ENCODE peak calls at places on chromosomes 4 and X, in six cellular contexts. M is erythroblast, T is ovary, R is A549, I is body of pancreas, Z is adrenal gland. F is an unnamed sample.

GRCh38 chrX:132638313-132638712 is 149.5 kb upstream of the MBNL3 start:
- DNase-seq in R (no peak), Z (no peak), T (no peak), M (no peak), I (no peak), F (no peak)

GRCh38 chr4:78609580-78609979 is 58.0 kb downstream of the ANXA3 start:
- DNase-seq in I (no peak), R (no peak), T (no peak), Z (no peak), M (no peak), F (no peak)

GRCh38 chrX:48492293-48492910 is 16.4 kb upstream of the PORCN start:
- DNase-seq in M (no peak), I (no peak), R (no peak), T (no peak), Z (no peak), F (no peak)

GRCh38 chr4:6957148-6957520 is 47.5 kb downstream of the TBC1D14 start:
- DNase-seq in I (no peak), M (no peak), Z (peak; percentile 16), R (no peak), T (no peak), F (no peak)

GRCh38 chrX:153646620-153647373 is at the start of gene DUSP9:
- DNase-seq in R (peak; percentile 43), Z (no peak), I (peak; percentile 28), M (no peak), T (peak; percentile 44), F (no peak)

GRCh38 chr4:181150173-181150572 is 1093.0 kb upstream of the TENM3 start:
- DNase-seq in Z (no peak), R (no peak), M (no peak), T (no peak), I (no peak), F (no peak)

GRCh38 chrX:47170861-47171692 is 22.6 kb upstream of the UBA1 start:
- DNase-seq in I (no peak), M (no peak), R (no peak), T (no peak), Z (no peak), F (no peak)

GRCh38 chrX:14697453-14697852 is 168.1 kb downstream of the GLRA2 start:
- DNase-seq in M (peak; percentile 40), Z (peak; percentile 53), R (peak; percentile 53), I (peak; percentile 21), T (no peak), F (peak; percentile 2)

GRCh38 chr4:47855350-47855749 is 17.5 kb upstream of the CORIN start:
- DNase-seq in I (no peak), T (no peak), Z (no peak), M (no peak), R (no peak), F (no peak)

GRCh38 chr4:113153529-113154101 is 104.2 kb downstream of the ANK2 start:
- DNase-seq in T (no peak), Z (no peak), R (peak; percentile 39), I (peak; percentile 20), M (no peak), F (no peak)

GRCh38 chrX:134782796-134783195 is 124.5 kb upstream of the PLAC1 start:
- DNase-seq in Z (no peak), T (no peak), M (peak; percentile 46), R (peak; percentile 35), I (no peak), F (no peak)

GRCh38 chr4:104472766-104473165 is 21.9 kb downstream of the CXXC4 start:
- DNase-seq in Z (no peak), T (no peak), I (no peak), R (no peak), M (no peak), F (no peak)

GRCh38 chr4:123649644-123650356 is 253.2 kb downstream of the SPRY1 start:
- DNase-seq in M (no peak), Z (no peak), I (peak; percentile 84), T (no peak), R (peak; percentile 79), F (no peak)

GRCh38 chr4:16897991-16898827 is at the start of gene LDB2:
- DNase-seq in T (peak; percentile 77), Z (peak; percentile 49), R (no peak), I (peak; percentile 51), M (no peak), F (no peak)

GRCh38 chr4:101259876-101260275 is 87.5 kb downstream of the PPP3CA start:
- DNase-seq in Z (no peak), T (no peak), R (no peak), I (no peak), M (no peak), F (no peak)

GRCh38 chrX:119753639-119754257 is 4.6 kb upstream of the SOWAHD start:
- DNase-seq in R (peak; percentile 59), M (peak; percentile 64), I (peak; percentile 35), T (no peak), Z (no peak), F (no peak)

GRCh38 chr4:26525136-26525535 is 34.9 kb upstream of the CCKAR start:
- DNase-seq in R (no peak), Z (no peak), I (no peak), T (no peak), M (no peak), F (peak; percentile 10)

GRCh38 chr4:1962980-1963379 is 45.8 kb downstream of the NELFA start:
- DNase-seq in Z (no peak), I (no peak), M (no peak), R (no peak), T (no peak), F (no peak)

GRCh38 chr4:22465349-22465748 is 50.5 kb downstream of the ADGRA3 start:
- DNase-seq in T (no peak), Z (no peak), M (no peak), R (no peak), I (no peak), F (no peak)

GRCh38 chr4:22465996-22466395 is 49.9 kb downstream of the ADGRA3 start:
- DNase-seq in Z (no peak), I (no peak), R (no peak), T (no peak), M (no peak), F (no peak)

GRCh38 chr4:22462693-22463092 is 53.2 kb downstream of the ADGRA3 start:
- DNase-seq in I (no peak), M (no peak), R (no peak), T (no peak), Z (no peak), F (no peak)

GRCh38 chr4:22463179-22463578 is 52.7 kb downstream of the ADGRA3 start:
- DNase-seq in M (peak; percentile 35), I (no peak), T (no peak), R (no peak), Z (no peak), F (no peak)

GRCh38 chr4:22466582-22466981 is 49.3 kb downstream of the ADGRA3 start:
- DNase-seq in I (no peak), M (no peak), T (no peak), Z (no peak), R (no peak), F (no peak)
- TF ChIP-seq POLR2A in I (no peak), M (no peak), T (no peak), Z (no peak), R (no peak), F (no peak)

DNA sequence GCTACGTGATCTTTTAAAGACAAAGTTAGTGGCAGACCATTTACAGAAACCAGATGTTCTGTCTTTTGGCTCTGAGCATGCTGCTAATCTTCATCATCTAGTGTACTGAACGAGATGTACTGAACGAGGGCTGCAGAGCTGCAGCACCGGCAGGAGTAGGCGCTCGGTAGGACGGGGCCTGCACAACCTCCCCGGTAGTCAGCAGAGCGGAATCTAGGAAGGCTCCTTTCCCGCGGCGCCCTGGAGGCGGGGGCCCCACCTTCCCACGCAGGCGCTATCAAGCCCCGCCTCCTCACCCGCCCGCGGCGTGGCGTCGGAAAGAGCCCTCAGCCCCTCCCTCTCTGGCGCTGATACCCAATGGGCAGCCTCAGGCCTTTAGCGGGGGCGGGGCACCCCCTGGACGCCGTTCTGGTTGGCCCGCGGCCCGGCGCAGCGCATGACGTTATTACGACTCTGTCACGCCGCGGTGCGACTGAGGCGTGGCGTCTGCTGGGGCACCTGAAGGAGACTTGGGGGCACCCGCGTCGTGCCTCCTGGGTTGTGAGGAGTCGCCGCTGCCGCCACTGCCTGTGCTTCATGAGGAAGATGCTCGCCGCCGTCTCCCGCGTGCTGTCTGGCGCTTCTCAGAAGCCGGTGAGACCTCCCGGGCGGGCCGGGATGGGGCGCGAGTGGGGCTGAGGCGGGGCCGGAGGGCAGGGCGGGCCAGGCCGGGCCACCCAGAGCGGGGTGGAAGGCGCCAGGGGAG is at the start of gene PDHA1:
- DNase-seq in I (peak; percentile 95), Z (peak; percentile 95), R (peak; percentile 94), M (peak; percentile 95), T (peak; percentile 91), F (peak; percentile 33)
- TF ChIP-seq POLR2A in I (peak; percentile 63), Z (peak; percentile 10), R (peak; percentile 77), M (peak; percentile 86), T (peak; percentile 53), F (peak; percentile 74)

GRCh38 chr4:94454405-94454804 is 2.7 kb downstream of the PDLIM5 start:
- DNase-seq in Z (no peak), I (no peak), M (no peak), T (no peak), R (no peak), F (no peak)

GRCh38 chr4:94451051-94451404 is 714 bp upstream of the PDLIM5 start:
- DNase-seq in I (no peak), R (no peak), M (no peak), Z (no peak), T (no peak), F (no peak)

GRCh38 chr4:94453534-94453963 is 1.8 kb downstream of the PDLIM5 start:
- DNase-seq in M (no peak), I (peak; percentile 30), R (no peak), Z (no peak), T (no peak), F (no peak)

GRCh38 chr4:94451669-94452475 is at the start of gene PDLIM5:
- DNase-seq in T (peak; percentile 89), Z (peak; percentile 90), R (peak; percentile 89), I (peak; percentile 92), M (peak; percentile 94), F (peak; percentile 58)

GRCh38 chr4:94452476-94453300 is 946 bp downstream of the PDLIM5 start:
- DNase-seq in T (peak; percentile 77), M (peak; percentile 68), I (peak; percentile 89), R (peak; percentile 76), Z (peak; percentile 87), F (no peak)
- TF ChIP-seq POLR2A in T (no peak), M (peak; percentile 8), I (peak; percentile 29), R (no peak), Z (no peak), F (no peak)

DNA sequence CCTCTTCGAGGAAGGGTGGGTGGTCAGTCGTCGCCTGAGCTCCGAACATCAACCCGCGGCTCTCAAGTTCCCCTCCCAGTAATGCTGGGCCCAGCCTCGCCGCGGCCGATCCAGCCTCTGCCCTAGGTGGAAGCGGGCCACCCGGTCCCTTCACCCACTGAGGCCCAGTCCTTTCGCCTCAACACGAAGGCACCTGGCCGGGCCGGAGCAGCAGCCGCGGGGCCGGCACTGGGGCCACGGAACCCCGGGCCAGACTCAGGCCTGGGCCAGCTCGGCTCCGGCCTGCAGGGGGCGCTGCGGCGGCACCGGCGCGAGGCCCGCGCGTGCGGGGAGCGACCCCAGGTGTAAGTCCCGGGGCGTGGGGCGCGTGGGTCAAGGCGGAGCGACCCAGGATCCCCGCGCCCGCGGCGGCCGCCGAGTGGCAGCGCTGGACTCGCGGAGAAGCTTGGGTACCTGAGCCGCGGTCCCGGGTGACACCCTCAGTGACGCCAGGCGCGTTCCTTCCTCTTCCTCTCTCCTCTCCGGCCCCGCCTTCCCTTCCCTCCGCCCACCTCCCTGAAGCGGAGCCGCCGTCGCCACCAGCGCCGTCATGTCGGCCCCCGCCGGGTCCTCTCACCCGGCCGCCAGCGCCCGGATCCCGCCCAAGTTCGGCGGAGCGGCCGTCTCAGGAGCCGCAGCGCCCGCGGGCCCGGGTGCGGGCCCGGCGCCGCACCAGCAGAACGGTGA is at the start of gene SEC24B:
- DNase-seq in I (peak; percentile 93), Z (peak; percentile 87), R (peak; percentile 83), T (peak; percentile 79), M (peak; percentile 96), F (peak; percentile 60)
- TF ChIP-seq POLR2A in I (peak; percentile 72), Z (peak; percentile 59), R (peak; percentile 58), T (peak; percentile 61), M (peak; percentile 69), F (peak; percentile 76)

F was measured in H54.